ENCODE peak calls at places on chromosomes 13 and 19, in ten cellular contexts. One of them, this sample, is unnamed.

GRCh38 chr19:7505288-7505681 is 10.6 kb upstream of the ZNF358 start:
- DNase-seq in cardiac muscle cell: no peak
- DNase-seq in thoracic aorta: no peak
- DNase-seq in brain microvascular endothelial cell: no peak
- DNase-seq in lower lobe of right lung: no peak
- DNase-seq in stomach: no peak
- DNase-seq in pancreas: no peak
- DNase-seq in colonic mucosa: peak; percentile 50
- DNase-seq in breast epithelium: no peak
- DNase-seq in AG10803: no peak
- DNase-seq in this sample: no peak

GRCh38 chr13:75181906-75182305 is 300.1 kb downstream of the TBC1D4 start:
- DNase-seq in cardiac muscle cell: peak; percentile 93
- DNase-seq in thoracic aorta: no peak
- DNase-seq in brain microvascular endothelial cell: peak; percentile 80
- DNase-seq in lower lobe of right lung: no peak
- DNase-seq in stomach: no peak
- DNase-seq in pancreas: no peak
- DNase-seq in colonic mucosa: no peak
- DNase-seq in breast epithelium: no peak
- DNase-seq in AG10803: peak; percentile 23
- DNase-seq in this sample: no peak

GRCh38 chr19:33047422-33047821 is 17.3 kb downstream of the RHPN2 start:
- DNase-seq in cardiac muscle cell: peak; percentile 38
- DNase-seq in thoracic aorta: no peak
- DNase-seq in brain microvascular endothelial cell: no peak
- DNase-seq in lower lobe of right lung: peak; percentile 70
- DNase-seq in stomach: peak; percentile 83
- DNase-seq in pancreas: peak; percentile 66
- DNase-seq in colonic mucosa: peak; percentile 92
- DNase-seq in breast epithelium: peak; percentile 61
- DNase-seq in AG10803: no peak
- DNase-seq in this sample: no peak

GRCh38 chr19:23547156-23547555 is 139.9 kb downstream of the ZNF675 start:
- DNase-seq in cardiac muscle cell: no peak
- DNase-seq in thoracic aorta: no peak
- DNase-seq in brain microvascular endothelial cell: no peak
- DNase-seq in lower lobe of right lung: no peak
- DNase-seq in stomach: no peak
- DNase-seq in pancreas: no peak
- DNase-seq in colonic mucosa: no peak
- DNase-seq in breast epithelium: no peak
- DNase-seq in AG10803: no peak
- DNase-seq in this sample: no peak

GRCh38 chr19:51352783-51353360 is 10.9 kb upstream of the VSIG10L start:
- DNase-seq in cardiac muscle cell: no peak
- DNase-seq in thoracic aorta: no peak
- DNase-seq in brain microvascular endothelial cell: no peak
- DNase-seq in lower lobe of right lung: no peak
- DNase-seq in stomach: no peak
- DNase-seq in pancreas: no peak
- DNase-seq in colonic mucosa: no peak
- DNase-seq in breast epithelium: no peak
- DNase-seq in AG10803: no peak
- DNase-seq in this sample: no peak

GRCh38 chr19:45211751-45212381 is 33.3 kb downstream of the BLOC1S3 start:
- DNase-seq in cardiac muscle cell: peak; percentile 67
- DNase-seq in thoracic aorta: no peak
- DNase-seq in brain microvascular endothelial cell: no peak
- DNase-seq in lower lobe of right lung: peak; percentile 69
- DNase-seq in stomach: peak; percentile 94
- DNase-seq in pancreas: peak; percentile 80
- DNase-seq in colonic mucosa: no peak
- DNase-seq in breast epithelium: peak; percentile 79
- DNase-seq in AG10803: no peak
- DNase-seq in this sample: peak; percentile 37

GRCh38 chr19:49801966-49802661 is 11.0 kb downstream of the FUZ start:
- DNase-seq in cardiac muscle cell: peak; percentile 93
- DNase-seq in thoracic aorta: peak; percentile 75
- DNase-seq in brain microvascular endothelial cell: peak; percentile 88
- DNase-seq in lower lobe of right lung: no peak
- DNase-seq in stomach: peak; percentile 69
- DNase-seq in pancreas: peak; percentile 68
- DNase-seq in colonic mucosa: peak; percentile 79
- DNase-seq in breast epithelium: peak; percentile 73
- DNase-seq in AG10803: peak; percentile 84
- DNase-seq in this sample: no peak

GRCh38 chr13:109755551-109755950 is 30.8 kb downstream of the IRS2 start:
- DNase-seq in cardiac muscle cell: no peak
- DNase-seq in thoracic aorta: no peak
- DNase-seq in brain microvascular endothelial cell: no peak
- DNase-seq in lower lobe of right lung: no peak
- DNase-seq in stomach: no peak
- DNase-seq in pancreas: no peak
- DNase-seq in colonic mucosa: no peak
- DNase-seq in breast epithelium: peak; percentile 16
- DNase-seq in AG10803: no peak
- DNase-seq in this sample: no peak

GRCh38 chr13:52319876-52320275 is 86.1 kb downstream of the THSD1 start:
- DNase-seq in cardiac muscle cell: no peak
- DNase-seq in thoracic aorta: no peak
- DNase-seq in brain microvascular endothelial cell: no peak
- DNase-seq in lower lobe of right lung: no peak
- DNase-seq in stomach: no peak
- DNase-seq in pancreas: no peak
- DNase-seq in colonic mucosa: no peak
- DNase-seq in breast epithelium: no peak
- DNase-seq in AG10803: no peak
- DNase-seq in this sample: no peak
- H3K4me3 ChIP-seq in cardiac muscle cell: no peak overlapping the region
- H3K4me3 ChIP-seq in thoracic aorta: no peak overlapping the region
- H3K4me3 ChIP-seq in brain microvascular endothelial cell: no peak overlapping the region
- H3K4me3 ChIP-seq in lower lobe of right lung: no peak overlapping the region
- H3K4me3 ChIP-seq in stomach: no peak overlapping the region
- H3K4me3 ChIP-seq in pancreas: no peak overlapping the region
- H3K4me3 ChIP-seq in colonic mucosa: no peak overlapping the region
- H3K4me3 ChIP-seq in breast epithelium: no peak overlapping the region
- H3K4me3 ChIP-seq in AG10803: no peak overlapping the region
- H3K4me3 ChIP-seq in this sample: no peak overlapping the region

GRCh38 chr13:41590643-41591042 is 133.3 kb downstream of the RGCC start:
- DNase-seq in cardiac muscle cell: no peak
- DNase-seq in thoracic aorta: no peak
- DNase-seq in brain microvascular endothelial cell: no peak
- DNase-seq in lower lobe of right lung: no peak
- DNase-seq in stomach: no peak
- DNase-seq in pancreas: no peak
- DNase-seq in colonic mucosa: no peak
- DNase-seq in breast epithelium: no peak
- DNase-seq in AG10803: no peak
- DNase-seq in this sample: no peak

GRCh38 chr13:41599619-41600018 is 142.3 kb downstream of the RGCC start:
- DNase-seq in cardiac muscle cell: no peak
- DNase-seq in thoracic aorta: no peak
- DNase-seq in brain microvascular endothelial cell: no peak
- DNase-seq in lower lobe of right lung: no peak
- DNase-seq in stomach: no peak
- DNase-seq in pancreas: no peak
- DNase-seq in colonic mucosa: no peak
- DNase-seq in breast epithelium: no peak
- DNase-seq in AG10803: no peak
- DNase-seq in this sample: no peak

GRCh38 chr13:41597348-41598041 is 140.1 kb downstream of the RGCC start:
- DNase-seq in cardiac muscle cell: no peak
- DNase-seq in thoracic aorta: no peak
- DNase-seq in brain microvascular endothelial cell: no peak
- DNase-seq in lower lobe of right lung: no peak
- DNase-seq in stomach: no peak
- DNase-seq in pancreas: no peak
- DNase-seq in colonic mucosa: no peak
- DNase-seq in breast epithelium: no peak
- DNase-seq in AG10803: no peak
- DNase-seq in this sample: no peak

GRCh38 chr13:41595298-41595697 is 137.9 kb downstream of the RGCC start:
- DNase-seq in cardiac muscle cell: no peak
- DNase-seq in thoracic aorta: no peak
- DNase-seq in brain microvascular endothelial cell: no peak
- DNase-seq in lower lobe of right lung: no peak
- DNase-seq in stomach: no peak
- DNase-seq in pancreas: no peak
- DNase-seq in colonic mucosa: no peak
- DNase-seq in breast epithelium: no peak
- DNase-seq in AG10803: no peak
- DNase-seq in this sample: no peak

DNA sequence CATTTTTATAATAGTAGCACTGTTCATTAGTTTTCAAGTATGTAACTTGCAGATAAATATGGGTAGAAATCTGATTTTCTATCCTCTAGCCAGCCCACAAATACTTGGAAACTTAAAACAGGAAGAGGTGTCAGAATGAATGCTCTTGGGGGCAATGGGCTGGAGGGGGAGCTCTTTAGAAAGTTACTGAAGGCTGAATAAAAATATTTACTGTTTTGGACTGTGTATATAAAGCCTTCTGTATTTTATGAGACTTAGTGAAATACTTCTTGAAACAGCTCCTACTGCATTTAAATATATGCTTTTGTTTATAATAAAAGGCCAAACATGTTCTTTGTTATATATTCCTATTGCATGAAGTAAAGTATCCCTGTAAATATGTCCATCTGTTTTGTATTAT is 138.8 kb downstream of the RGCC start:
- DNase-seq in cardiac muscle cell: peak; percentile 48
- DNase-seq in thoracic aorta: no peak
- DNase-seq in brain microvascular endothelial cell: no peak
- DNase-seq in lower lobe of right lung: no peak
- DNase-seq in stomach: no peak
- DNase-seq in pancreas: no peak
- DNase-seq in colonic mucosa: no peak
- DNase-seq in breast epithelium: no peak
- DNase-seq in AG10803: no peak
- DNase-seq in this sample: no peak
- TF ChIP-seq CTCF in cardiac muscle cell: peak; percentile 32
- TF ChIP-seq CTCF in thoracic aorta: no peak
- TF ChIP-seq CTCF in brain microvascular endothelial cell: peak; percentile 43
- TF ChIP-seq CTCF in lower lobe of right lung: no peak
- TF ChIP-seq CTCF in stomach: no peak
- TF ChIP-seq CTCF in pancreas: no peak
- TF ChIP-seq CTCF in colonic mucosa: no peak
- TF ChIP-seq CTCF in breast epithelium: no peak
- TF ChIP-seq CTCF in AG10803: peak; percentile 31
- TF ChIP-seq CTCF in this sample: no peak

GRCh38 chr19:18173054-18173571 is 500 bp upstream of the IFI30 start:
- DNase-seq in cardiac muscle cell: peak; percentile 56
- DNase-seq in thoracic aorta: no peak
- DNase-seq in brain microvascular endothelial cell: no peak
- DNase-seq in lower lobe of right lung: peak; percentile 91
- DNase-seq in stomach: no peak
- DNase-seq in pancreas: no peak
- DNase-seq in colonic mucosa: no peak
- DNase-seq in breast epithelium: peak; percentile 41
- DNase-seq in AG10803: no peak
- DNase-seq in this sample: no peak

GRCh38 chr19:18173572-18174294 is at the start of gene IFI30:
- DNase-seq in cardiac muscle cell: peak; percentile 56
- DNase-seq in thoracic aorta: no peak
- DNase-seq in brain microvascular endothelial cell: no peak
- DNase-seq in lower lobe of right lung: peak; percentile 92
- DNase-seq in stomach: peak; percentile 96
- DNase-seq in pancreas: peak; percentile 93
- DNase-seq in colonic mucosa: peak; percentile 85
- DNase-seq in breast epithelium: peak; percentile 75
- DNase-seq in AG10803: no peak
- DNase-seq in this sample: no peak

GRCh38 chr19:18176367-18177310 is 3.0 kb downstream of the IFI30 start:
- DNase-seq in cardiac muscle cell: no peak
- DNase-seq in thoracic aorta: no peak
- DNase-seq in brain microvascular endothelial cell: no peak
- DNase-seq in lower lobe of right lung: no peak
- DNase-seq in stomach: no peak
- DNase-seq in pancreas: no peak
- DNase-seq in colonic mucosa: no peak
- DNase-seq in breast epithelium: no peak
- DNase-seq in AG10803: no peak
- DNase-seq in this sample: no peak

GRCh38 chr19:18172331-18173053 is 1.1 kb upstream of the IFI30 start:
- DNase-seq in cardiac muscle cell: no peak
- DNase-seq in thoracic aorta: no peak
- DNase-seq in brain microvascular endothelial cell: no peak
- DNase-seq in lower lobe of right lung: no peak
- DNase-seq in stomach: no peak
- DNase-seq in pancreas: no peak
- DNase-seq in colonic mucosa: no peak
- DNase-seq in breast epithelium: no peak
- DNase-seq in AG10803: no peak
- DNase-seq in this sample: no peak

DNA sequence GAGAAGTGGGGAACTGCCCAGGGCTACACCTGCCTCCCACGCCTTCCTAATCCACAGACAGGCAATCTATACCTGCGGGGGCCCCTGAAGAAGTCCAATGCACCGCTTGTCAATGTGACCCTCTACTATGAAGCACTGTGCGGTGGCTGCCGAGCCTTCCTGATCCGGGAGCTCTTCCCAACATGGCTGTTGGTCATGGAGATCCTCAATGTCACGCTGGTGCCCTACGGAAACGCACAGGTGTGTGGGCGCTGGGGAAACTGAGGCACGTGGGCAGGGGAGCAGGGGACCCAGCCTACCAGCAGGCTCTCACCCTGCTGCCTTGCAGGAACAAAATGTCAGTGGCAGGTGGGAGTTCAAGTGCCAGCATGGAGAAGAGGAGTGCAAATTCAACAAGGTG is 1.4 kb downstream of the IFI30 start:
- DNase-seq in cardiac muscle cell: no peak
- DNase-seq in thoracic aorta: no peak
- DNase-seq in brain microvascular endothelial cell: no peak
- DNase-seq in lower lobe of right lung: no peak
- DNase-seq in stomach: no peak
- DNase-seq in pancreas: no peak
- DNase-seq in colonic mucosa: no peak
- DNase-seq in breast epithelium: no peak
- DNase-seq in AG10803: no peak
- DNase-seq in this sample: no peak
- H3K4me3 ChIP-seq in cardiac muscle cell: no peak overlapping the region
- H3K4me3 ChIP-seq in thoracic aorta: peak overlapping the region; percentile 85
- H3K4me3 ChIP-seq in brain microvascular endothelial cell: no peak overlapping the region
- H3K4me3 ChIP-seq in lower lobe of right lung: peak overlapping the region; percentile 89
- H3K4me3 ChIP-seq in stomach: peak overlapping the region; percentile 83
- H3K4me3 ChIP-seq in pancreas: peak overlapping the region; percentile 70
- H3K4me3 ChIP-seq in colonic mucosa: peak overlapping the region; percentile 61
- H3K4me3 ChIP-seq in breast epithelium: no peak overlapping the region
- H3K4me3 ChIP-seq in AG10803: no peak overlapping the region
- H3K4me3 ChIP-seq in this sample: no peak overlapping the region

DNA sequence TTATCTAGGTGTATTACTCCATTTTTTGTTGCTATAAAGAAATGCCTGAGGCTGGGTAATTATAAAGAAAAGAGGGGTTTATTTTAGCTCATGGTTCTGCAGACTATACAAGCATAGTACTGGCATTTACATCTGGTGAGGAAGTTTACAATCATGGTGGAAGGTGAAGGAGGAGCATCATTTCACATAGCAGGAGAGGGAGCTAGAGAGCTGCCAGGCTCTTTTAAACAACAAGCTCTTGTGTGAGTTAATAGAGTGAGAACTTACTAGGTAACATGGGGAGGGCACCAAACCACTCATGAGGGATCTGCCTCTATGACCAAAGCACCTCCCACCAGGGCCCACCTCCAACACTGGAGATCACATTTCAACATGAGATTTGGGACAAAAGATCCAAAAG is 221.7 kb upstream of the GPC6 start:
- DNase-seq in cardiac muscle cell: peak; percentile 27
- DNase-seq in thoracic aorta: no peak
- DNase-seq in brain microvascular endothelial cell: peak; percentile 4
- DNase-seq in lower lobe of right lung: no peak
- DNase-seq in stomach: no peak
- DNase-seq in pancreas: no peak
- DNase-seq in colonic mucosa: no peak
- DNase-seq in breast epithelium: no peak
- DNase-seq in AG10803: peak; percentile 9
- DNase-seq in this sample: no peak
- TF ChIP-seq CTCF in cardiac muscle cell: peak; percentile 17
- TF ChIP-seq CTCF in thoracic aorta: no peak
- TF ChIP-seq CTCF in brain microvascular endothelial cell: peak; percentile 44
- TF ChIP-seq CTCF in lower lobe of right lung: no peak
- TF ChIP-seq CTCF in stomach: no peak
- TF ChIP-seq CTCF in pancreas: no peak
- TF ChIP-seq CTCF in colonic mucosa: no peak
- TF ChIP-seq CTCF in breast epithelium: no peak
- TF ChIP-seq CTCF in AG10803: peak; percentile 40
- TF ChIP-seq CTCF in this sample: peak; percentile 11